ENCODE peak calls at places on chromosomes 6 and 20, in six cellular contexts. R, P, V, G, X and N are unnamed samples.

GRCh38 chr6:7108196-7108963 is 619 bp downstream of the RREB1 start:
- DNase-seq in P (peak), X (peak), G (peak), R (peak), V (peak), N (no peak)

GRCh38 chr6:87391334-87391733 is 16.4 kb upstream of the CFAP206 start:
- DNase-seq in V (peak), P (no peak), R (peak), G (no peak), X (peak), N (no peak)

GRCh38 chr6:111623046-111623718 is 17.5 kb upstream of the TRAF3IP2 start:
- DNase-seq in G (no peak), R (no peak), X (no peak), P (no peak), V (no peak), N (peak)

GRCh38 chr6:97765480-97765879 is 482.5 kb upstream of the MMS22L start:
- DNase-seq in V (no peak), R (no peak), P (peak), X (no peak), G (no peak), N (no peak)

GRCh38 chr6:88367248-88367647 is 201.1 kb upstream of the CNR1 start:
- DNase-seq in X (no peak), V (no peak), P (no peak), R (no peak), G (no peak), N (no peak)

GRCh38 chr6:117530467-117531242 is 48.2 kb downstream of the DCBLD1 start:
- DNase-seq in X (no peak), P (peak), R (no peak), G (no peak), V (no peak), N (no peak)

GRCh38 chr20:15278041-15278440 is 940.6 kb upstream of the FLRT3 start:
- DNase-seq in R (no peak), X (no peak), P (no peak), V (no peak), G (no peak), N (no peak)

GRCh38 chr20:63701329-63702035 is 5.0 kb downstream of the TNFRSF6B start:
- DNase-seq in V (no peak), P (no peak), R (no peak), X (peak), G (peak), N (no peak)

GRCh38 chr6:34568341-34568680 is 12.2 kb upstream of the SPDEF start:
- DNase-seq in V (no peak), R (no peak), G (no peak), X (no peak), P (no peak), N (no peak)

GRCh38 chr20:62733250-62733842 is 24.7 kb downstream of the NTSR1 start:
- DNase-seq in G (no peak), V (no peak), X (no peak), P (no peak), R (no peak), N (no peak)

GRCh38 chr6:72643214-72643613 is 21.4 kb downstream of the KCNQ5 start:
- DNase-seq in X (no peak), R (no peak), P (no peak), V (no peak), G (no peak), N (no peak)

GRCh38 chr6:167855825-167856425 is 29.2 kb downstream of the AFDN start:
- DNase-seq in V (no peak), G (no peak), R (no peak), X (no peak), P (peak), N (no peak)

GRCh38 chr6:116096979-116097816 is 3.5 kb upstream of the NT5DC1 start:
- DNase-seq in G (no peak), X (no peak), P (no peak), R (no peak), V (no peak), N (no peak)

GRCh38 chr20:54914995-54915394 is 439.6 kb downstream of the DOK5 start:
- DNase-seq in P (no peak), R (no peak), V (no peak), X (no peak), G (no peak), N (no peak)

GRCh38 chr6:14851286-14851685 is 394.6 kb upstream of the JARID2 start:
- DNase-seq in R (no peak), P (no peak), G (no peak), V (no peak), X (no peak), N (no peak)

GRCh38 chr20:20743511-20744169 is 31.2 kb upstream of the RALGAPA2 start:
- DNase-seq in V (peak), R (no peak), X (no peak), P (no peak), G (peak), N (no peak)

GRCh38 chr20:21240394-21240793 is 62.7 kb upstream of the XRN2 start:
- DNase-seq in V (no peak), P (no peak), X (peak), R (no peak), G (no peak), N (no peak)

GRCh38 chr6:93550551-93551276 is 131.4 kb upstream of the EPHA7 start:
- DNase-seq in G (no peak), V (no peak), P (no peak), R (no peak), X (no peak), N (no peak)

GRCh38 chr6:5053864-5054426 is 31.2 kb upstream of the PPP1R3G start:
- DNase-seq in R (no peak), G (no peak), V (no peak), P (no peak), X (no peak), N (no peak)

GRCh38 chr6:34576286-34576955 is 20.3 kb upstream of the SPDEF start:
- DNase-seq in V (no peak), R (no peak), X (no peak), G (no peak), P (no peak), N (no peak)

GRCh38 chr6:149128489-149129145 is 188.9 kb upstream of the TAB2 start:
- DNase-seq in G (no peak), V (no peak), X (no peak), R (no peak), P (no peak), N (no peak)